ENCODE peak calls at places on chromosome 18, in six cellular contexts. V is mesenchymal stem cell, W is neuronal stem cell, O is IMR-90, F is H1, L is trophoblast cell. P is an unnamed sample.
A peak's percentile ranks its signal among the peaks of the same experiment; 100 is the strongest.

GRCh38 chr18:46542545-46542944 is 114.5 kb downstream of the LOXHD1 start:
- DNase-seq in V (no peak), W (peak; percentile 42), O (no peak), F (no peak), L (no peak), P (no peak)

GRCh38 chr18:22032392-22032961 is 136.9 kb upstream of the GATA6 start:
- DNase-seq in V (peak; percentile 33), W (peak; percentile 8), O (peak; percentile 92), F (no peak), L (peak; percentile 87), P (no peak)

GRCh38 chr18:69874058-69874457 is 73.6 kb downstream of the CD226 start:
- DNase-seq in V (peak; percentile 6), W (no peak), O (peak; percentile 65), F (no peak), L (no peak), P (no peak)

GRCh38 chr18:13562494-13563029 is 163.8 kb downstream of the FAM210A start:
- DNase-seq in V (no peak), W (no peak), O (no peak), F (no peak), L (peak; percentile 48), P (no peak)

GRCh38 chr18:54822872-54823845 is 5.1 kb upstream of the RAB27B start:
- DNase-seq in V (peak; percentile 94), W (no peak), O (peak; percentile 92), F (no peak), L (no peak), P (no peak)

GRCh38 chr18:41955688-41956087 is 654 bp downstream of the PIK3C3 start:
- DNase-seq in V (no peak), W (no peak), O (no peak), F (no peak), L (no peak), P (no peak)

GRCh38 chr18:63523660-63524059 is 18.5 kb upstream of the SERPINB12 start:
- DNase-seq in V (no peak), W (no peak), O (peak; percentile 10), F (no peak), L (no peak), P (no peak)

GRCh38 chr18:34840416-34840815 is 130.3 kb downstream of the DTNA start:
- DNase-seq in V (no peak), W (no peak), O (no peak), F (no peak), L (no peak), P (no peak)

GRCh38 chr18:55300469-55301195 is 287.4 kb downstream of the TCF4 start:
- DNase-seq in V (no peak), W (peak; percentile 33), O (peak; percentile 37), F (no peak), L (no peak), P (no peak)

GRCh38 chr18:63040788-63041410 is 278.7 kb downstream of the BCL2 start:
- DNase-seq in V (no peak), W (no peak), O (no peak), F (no peak), L (no peak), P (no peak)

GRCh38 chr18:27713037-27713726 is 463.7 kb downstream of the CDH2 start:
- DNase-seq in V (peak; percentile 34), W (peak; percentile 48), O (no peak), F (no peak), L (no peak), P (no peak)

GRCh38 chr18:23136326-23137092 is 1.2 kb downstream of the CABLES1 start:
- DNase-seq in V (peak; percentile 58), W (peak; percentile 23), O (no peak), F (no peak), L (no peak), P (peak; percentile 41)

GRCh38 chr18:24731158-24731557 is 270.7 kb downstream of the HRH4 start:
- DNase-seq in V (no peak), W (no peak), O (no peak), F (no peak), L (no peak), P (no peak)
- H2AFZ ChIP-seq in V (no peak overlapping the region), W (no peak overlapping the region), O (no peak overlapping the region), F (no peak overlapping the region), L (no peak overlapping the region), P (no peak overlapping the region)

GRCh38 chr18:11861583-11862288 is 10.5 kb downstream of the CHMP1B start:
- DNase-seq in V (peak; percentile 41), W (no peak), O (no peak), F (no peak), L (no peak), P (no peak)
- H3K23ac ChIP-seq in V (no peak overlapping the region), W (peak overlapping the region; percentile 66), O (peak overlapping the region; percentile 56), F (no peak overlapping the region), L (no peak overlapping the region), P (no peak overlapping the region)

DNA sequence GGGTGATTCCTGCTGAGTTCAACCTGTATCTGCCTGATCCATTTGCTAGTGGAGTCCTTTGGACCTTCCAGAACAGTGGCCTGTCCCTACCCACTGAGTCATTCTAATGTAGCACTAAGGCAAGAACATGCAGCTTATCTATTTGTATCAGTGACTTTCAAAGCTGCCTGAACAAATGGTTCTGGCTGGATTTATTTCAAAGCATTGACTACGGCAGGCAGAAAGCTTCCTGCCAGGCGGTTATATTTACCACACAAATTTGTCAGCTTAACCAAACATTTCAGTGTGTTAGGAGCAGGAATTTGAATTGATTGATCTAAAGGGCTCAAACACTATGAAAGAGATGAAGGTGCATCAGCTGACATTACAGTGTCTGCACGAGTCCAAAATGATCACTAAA is 613.4 kb downstream of the DCC start:
- DNase-seq in V (no peak), W (no peak), O (no peak), F (no peak), L (no peak), P (no peak)
- H2AFZ ChIP-seq in V (no peak overlapping the region), W (no peak overlapping the region), O (no peak overlapping the region), F (peak overlapping the region; percentile 61), L (no peak overlapping the region), P (no peak overlapping the region)

GRCh38 chr18:3069671-3070433 is 56.9 kb upstream of the LPIN2 start:
- DNase-seq in V (no peak), W (no peak), O (no peak), F (no peak), L (no peak), P (no peak)

GRCh38 chr18:3062798-3063563 is 50.0 kb upstream of the LPIN2 start:
- DNase-seq in V (peak; percentile 49), W (peak; percentile 51), O (peak; percentile 15), F (peak; percentile 83), L (peak; percentile 40), P (peak; percentile 76)

GRCh38 chr18:3066391-3067079 is 53.6 kb upstream of the LPIN2 start:
- DNase-seq in V (no peak), W (no peak), O (no peak), F (no peak), L (no peak), P (no peak)

GRCh38 chr18:3071676-3072075 is 58.7 kb upstream of the LPIN2 start:
- DNase-seq in V (no peak), W (no peak), O (no peak), F (no peak), L (no peak), P (no peak)

DNA sequence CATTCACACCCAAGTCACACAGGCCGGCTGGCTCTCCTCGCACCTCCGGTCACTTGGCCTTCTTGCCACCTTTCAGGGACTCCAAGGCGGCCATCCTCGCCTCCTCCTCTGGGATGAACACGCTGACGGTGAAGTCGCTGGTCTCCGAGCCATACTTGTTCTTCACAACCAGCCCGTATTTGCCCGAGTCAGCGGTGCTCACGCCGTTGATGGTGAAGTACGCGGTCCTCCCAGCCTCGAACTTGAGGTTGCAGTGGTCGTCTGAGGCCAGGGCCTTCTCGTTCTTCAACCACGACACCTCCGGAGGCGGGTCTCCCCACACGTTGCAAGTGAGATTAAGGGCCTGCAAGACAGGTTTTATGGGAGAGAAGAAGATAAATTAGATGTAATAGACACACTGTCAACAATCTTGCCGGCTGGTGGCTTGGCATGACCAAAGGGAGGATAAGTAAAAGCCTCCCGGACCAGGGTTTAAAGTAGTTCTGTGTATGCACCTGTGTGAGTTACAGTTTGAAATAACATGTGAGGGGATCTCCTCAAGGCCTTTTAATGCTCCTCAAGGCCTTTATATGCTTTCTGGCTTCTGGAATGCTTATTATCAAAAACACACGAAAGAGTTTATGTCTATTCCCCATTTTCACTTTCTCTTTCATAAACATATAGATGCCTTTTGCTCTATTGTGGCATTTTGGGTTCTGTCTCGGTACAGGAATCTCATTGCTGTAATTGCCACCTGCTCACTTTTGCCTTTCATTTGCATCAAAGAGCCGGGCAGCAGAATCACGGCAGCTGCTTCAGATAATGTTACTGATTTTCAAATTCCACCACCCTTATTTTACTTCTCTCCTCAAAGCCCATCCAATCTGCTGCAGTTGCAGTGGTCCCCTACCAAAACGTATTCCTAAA is 54.5 kb upstream of the LPIN2 start:
- DNase-seq in V (no peak), W (no peak), O (no peak), F (no peak), L (no peak), P (no peak)
- H3K23ac ChIP-seq in V (no peak overlapping the region), W (no peak overlapping the region), O (no peak overlapping the region), F (no peak overlapping the region), L (no peak overlapping the region), P (no peak overlapping the region)

GRCh38 chr18:32437080-32437834 is 33.4 kb downstream of the GAREM1 start:
- DNase-seq in V (no peak), W (no peak), O (no peak), F (no peak), L (no peak), P (no peak)

GRCh38 chr18:32439802-32440201 is 30.9 kb downstream of the GAREM1 start:
- DNase-seq in V (no peak), W (no peak), O (no peak), F (no peak), L (no peak), P (peak; percentile 33)

GRCh38 chr18:32438173-32438572 is 32.5 kb downstream of the GAREM1 start:
- DNase-seq in V (no peak), W (no peak), O (no peak), F (no peak), L (no peak), P (no peak)

GRCh38 chr18:32439241-32439640 is 31.4 kb downstream of the GAREM1 start:
- DNase-seq in V (no peak), W (no peak), O (no peak), F (no peak), L (no peak), P (no peak)

DNA sequence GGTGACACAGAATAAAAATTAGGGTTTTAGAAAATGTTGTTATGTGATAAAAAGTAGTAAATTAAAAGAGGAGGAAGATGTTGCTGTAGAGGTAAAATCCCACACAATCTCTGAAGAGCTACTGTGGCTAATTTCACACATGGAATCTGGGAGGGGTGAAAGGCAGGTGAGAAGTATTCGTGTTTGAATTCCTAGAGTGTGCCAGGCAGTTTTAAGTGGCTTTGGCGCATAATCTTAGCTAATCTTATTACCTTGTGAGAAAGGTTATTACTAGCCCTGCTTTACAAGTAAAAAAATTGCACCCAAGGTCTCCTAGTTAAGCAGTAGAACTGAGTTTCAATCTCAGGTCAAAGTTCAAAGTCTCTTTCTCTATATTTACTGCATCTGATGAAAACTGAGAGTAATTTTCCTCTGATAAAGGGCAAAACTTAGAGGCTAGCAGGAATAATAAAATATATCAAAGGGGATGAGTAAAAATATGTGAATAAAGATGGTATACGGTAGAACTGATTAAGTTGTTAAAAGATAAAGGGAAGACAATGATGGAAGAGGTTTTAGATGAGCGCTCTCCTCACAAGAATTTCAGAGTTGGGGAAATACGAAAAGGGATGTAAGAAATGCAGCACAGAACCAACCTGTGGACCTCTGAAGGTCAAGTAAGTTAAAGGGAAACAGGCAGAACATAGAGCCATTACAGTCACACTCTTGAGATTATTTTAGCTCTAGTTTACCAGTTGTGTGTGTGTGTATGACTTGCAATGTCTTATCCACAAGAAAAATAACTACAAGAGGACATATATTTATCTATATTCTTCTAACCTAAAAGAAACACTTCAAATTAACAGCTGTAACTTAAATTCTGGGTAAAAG is 34.8 kb downstream of the GAREM1 start:
- DNase-seq in V (no peak), W (no peak), O (no peak), F (no peak), L (no peak), P (no peak)
- H2AFZ ChIP-seq in V (no peak overlapping the region), W (no peak overlapping the region), O (no peak overlapping the region), F (no peak overlapping the region), L (no peak overlapping the region), P (no peak overlapping the region)

P was measured in H9.